ENCODE peak calls at places on chromosomes 7 and 10, in four cellular contexts. D is AG04449, H is right atrium auricular region, M is mammary epithelial cell. B is an unnamed sample.

GRCh38 chr7:100483101-100483727 is 513 bp upstream of the NYAP1 start:
- DNase-seq in D (no peak), H (no peak), M (no peak), B (no peak)

GRCh38 chr7:100964630-100965029 is 4.7 kb upstream of the MUC12 start:
- DNase-seq in H (no peak), M (no peak), D (no peak), B (no peak)

GRCh38 chr10:49163741-49164140 is 24.4 kb downstream of the TMEM273 start:
- DNase-seq in M (no peak), H (no peak), D (peak), B (no peak)

GRCh38 chr10:80104066-80104926 is 25.8 kb downstream of the TMEM254 start:
- DNase-seq in D (peak), H (peak), M (peak), B (peak)

GRCh38 chr7:123580406-123581161 is 21.0 kb upstream of the ASB15 start:
- DNase-seq in M (peak), H (no peak), D (peak), B (no peak)

GRCh38 chr10:100043796-100044195 is 34.0 kb upstream of the DNMBP start:
- DNase-seq in D (no peak), H (peak), M (peak), B (peak)

GRCh38 chr10:124578231-124579002 is 116.8 kb downstream of the LHPP start:
- DNase-seq in M (no peak), D (no peak), H (no peak), B (no peak)

GRCh38 chr10:79147796-79148451 is 79.2 kb downstream of the ZMIZ1 start:
- DNase-seq in M (no peak), D (no peak), H (no peak), B (no peak)

GRCh38 chr7:94874036-94874745 is 33.2 kb upstream of the PPP1R9A start:
- DNase-seq in D (no peak), M (no peak), H (no peak), B (no peak)

GRCh38 chr7:107614425-107614824 is 34.4 kb downstream of the BCAP29 start:
- DNase-seq in D (peak), H (no peak), M (peak), B (peak)

GRCh38 chr10:51250278-51250914 is 176.1 kb downstream of the PRKG1 start:
- DNase-seq in H (no peak), M (no peak), D (no peak), B (no peak)

GRCh38 chr10:51246156-51246555 is 171.9 kb downstream of the PRKG1 start:
- DNase-seq in H (no peak), D (no peak), M (no peak), B (no peak)

DNA sequence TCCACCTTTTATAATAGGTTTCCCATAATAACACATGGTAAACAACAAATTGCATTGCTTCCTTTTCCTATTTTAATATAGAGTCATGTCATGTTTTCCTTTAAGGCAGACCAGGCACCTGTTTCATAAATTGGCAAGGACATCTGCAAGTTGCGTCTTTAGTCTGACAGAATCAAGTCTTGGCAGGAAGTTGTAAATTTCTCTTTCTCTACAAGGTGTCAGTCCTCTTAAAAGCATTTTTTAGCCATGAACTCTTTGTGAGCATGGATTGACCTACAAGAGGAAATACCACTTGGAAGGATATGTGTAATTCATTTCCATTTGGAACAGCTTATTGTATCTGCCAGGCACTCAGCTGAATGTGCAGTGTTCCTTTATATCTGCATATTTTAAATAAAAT is 176.8 kb downstream of the PRKG1 start:
- DNase-seq in M (no peak), H (no peak), D (no peak), B (no peak)
- H3K4me3 ChIP-seq in M (no peak), H (no peak), D (no peak), B (no peak)

GRCh38 chr10:97445357-97445721 is 467 bp downstream of the EXOSC1 start:
- DNase-seq in M (no peak), H (no peak), D (no peak), B (no peak)

GRCh38 chr10:97450828-97451227 is 4.9 kb downstream of the ZDHHC16 start:
- DNase-seq in H (no peak), M (peak), D (no peak), B (no peak)

GRCh38 chr10:97444212-97444611 is 1.6 kb downstream of the EXOSC1 start:
- DNase-seq in H (no peak), M (no peak), D (no peak), B (no peak)

GRCh38 chr10:97442277-97442676 is 3.5 kb downstream of the EXOSC1 start:
- DNase-seq in M (peak), H (no peak), D (no peak), B (no peak)

GRCh38 chr10:97445722-97446639 is at the start of the genes EXOSC1 and ZDHHC16:
- DNase-seq in H (peak), D (peak), M (peak), B (peak)
- TF ChIP-seq CTCF in H (peak), D (no peak), M (no peak), B (no peak)

DNA sequence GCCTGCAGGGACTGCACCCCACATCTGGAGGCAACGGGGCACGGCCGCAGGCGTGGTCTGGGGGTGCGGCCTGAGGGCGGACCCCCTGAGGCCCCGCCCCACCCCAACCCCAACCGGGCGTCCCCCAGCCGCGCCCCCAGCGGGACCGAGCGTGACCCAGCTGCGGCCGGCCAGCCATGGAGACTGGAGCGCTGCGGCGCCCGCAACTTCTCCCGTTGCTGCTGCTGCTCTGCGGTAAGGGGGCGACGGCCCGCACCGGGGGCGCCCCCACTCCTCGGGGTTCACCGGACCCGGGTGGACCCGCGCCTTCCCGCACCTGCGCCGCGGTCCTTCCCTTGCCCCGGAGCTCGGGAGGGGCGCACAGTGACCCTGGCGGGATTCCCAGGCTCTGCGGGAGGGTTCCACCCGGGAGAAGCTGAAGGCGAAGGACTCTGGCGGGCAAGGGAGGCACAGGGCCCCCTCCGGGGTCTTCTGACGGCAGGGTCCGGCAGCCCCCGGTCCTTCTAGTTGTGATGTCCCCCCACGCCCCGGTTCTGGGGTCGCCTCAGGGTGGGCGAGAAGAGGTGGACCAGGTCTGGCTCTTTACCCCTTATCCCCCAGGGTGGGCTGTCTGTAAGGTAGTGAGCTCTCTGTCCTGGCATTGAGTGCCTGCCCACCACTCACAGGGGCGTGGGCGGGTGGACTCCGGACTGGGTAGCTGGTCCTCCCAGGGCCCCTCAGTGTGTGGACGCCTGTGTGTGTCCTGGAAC is at the start of gene RAMP3:
- DNase-seq in D (no peak), M (no peak), H (no peak), B (no peak)
- H3K4me3 ChIP-seq in D (no peak), M (no peak), H (peak), B (no peak)

GRCh38 chr10:117449636-117450035 is 74.4 kb upstream of the PDZD8 start:
- DNase-seq in M (no peak), D (no peak), H (no peak), B (no peak)
- TF ChIP-seq CTCF in M (no peak), D (peak), H (no peak), B (peak)

GRCh38 chr7:22147113-22147512 is 201.4 kb upstream of the CDCA7L start:
- DNase-seq in D (no peak), M (no peak), H (no peak), B (no peak)
- H3K4me3 ChIP-seq in D (peak), M (no peak), H (no peak), B (no peak)

GRCh38 chr7:4612237-4612636 is 69.9 kb upstream of the FOXK1 start:
- DNase-seq in H (no peak), D (no peak), M (no peak), B (no peak)

GRCh38 chr7:4607321-4607729 is 74.8 kb upstream of the FOXK1 start:
- DNase-seq in H (no peak), M (no peak), D (no peak), B (no peak)

GRCh38 chr7:4612939-4613841 is 68.9 kb upstream of the FOXK1 start:
- DNase-seq in H (peak), D (no peak), M (peak), B (no peak)

GRCh38 chr7:4613855-4614548 is 68.1 kb upstream of the FOXK1 start:
- DNase-seq in D (peak), H (no peak), M (peak), B (no peak)

DNA sequence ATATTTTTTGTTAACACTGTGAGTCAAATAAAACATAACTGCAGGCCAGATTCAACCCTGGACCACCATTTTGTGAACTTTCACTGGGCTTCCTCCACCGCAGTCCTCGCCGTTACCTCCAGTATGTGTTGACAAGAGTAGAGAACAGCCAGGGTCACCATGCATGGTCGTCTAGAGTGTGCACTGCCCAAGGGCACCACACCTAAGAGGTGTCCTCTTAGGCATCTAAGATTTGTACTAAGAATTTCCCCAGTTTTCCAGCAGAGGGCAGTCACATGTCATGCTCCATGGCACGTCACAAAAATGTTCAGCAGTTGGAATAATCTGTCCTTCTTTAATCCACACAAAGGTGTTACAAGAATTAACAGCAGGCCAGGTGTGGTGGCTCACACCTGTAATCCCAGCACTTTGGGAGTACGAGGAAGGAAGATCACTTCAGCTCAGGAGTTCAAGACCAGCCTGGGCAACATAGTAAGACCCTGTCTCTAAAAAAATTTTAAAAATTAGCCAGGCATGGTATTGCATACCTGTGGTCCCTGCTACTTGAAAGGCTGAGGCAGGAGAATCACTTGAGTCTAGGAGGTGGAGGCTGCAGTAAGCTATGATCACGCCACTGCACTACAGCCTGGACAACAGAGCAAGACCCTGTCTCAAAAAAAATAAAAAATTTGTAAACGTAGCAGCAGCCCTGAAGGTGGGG is 71.2 kb upstream of the FOXK1 start:
- DNase-seq in H (no peak), M (peak), D (no peak), B (no peak)
- TF ChIP-seq CTCF in H (peak), M (peak), D (peak), B (peak)

DNA sequence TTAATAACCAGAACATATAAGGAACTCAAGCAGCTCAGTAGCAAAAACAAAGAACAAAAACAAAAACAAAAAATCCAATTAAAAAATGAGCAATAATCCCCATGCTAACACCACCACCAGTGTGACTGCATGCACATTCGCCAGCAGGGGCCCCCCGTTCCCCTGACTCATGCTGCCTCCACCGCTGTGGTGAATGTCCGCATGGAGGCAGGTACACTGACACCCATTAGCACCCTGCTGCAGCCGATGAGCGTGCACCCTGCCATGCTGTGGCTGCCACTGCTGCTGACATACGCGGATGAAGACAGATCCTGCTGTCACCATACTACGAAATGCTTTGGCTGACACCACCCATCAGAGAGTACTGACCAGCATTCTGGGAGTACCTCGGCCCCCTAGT is 321.6 kb upstream of the LRRTM3 start:
- DNase-seq in M (no peak), H (no peak), D (no peak), B (no peak)
- H3K4me3 ChIP-seq in M (no peak), H (no peak), D (no peak), B (no peak)

DNA sequence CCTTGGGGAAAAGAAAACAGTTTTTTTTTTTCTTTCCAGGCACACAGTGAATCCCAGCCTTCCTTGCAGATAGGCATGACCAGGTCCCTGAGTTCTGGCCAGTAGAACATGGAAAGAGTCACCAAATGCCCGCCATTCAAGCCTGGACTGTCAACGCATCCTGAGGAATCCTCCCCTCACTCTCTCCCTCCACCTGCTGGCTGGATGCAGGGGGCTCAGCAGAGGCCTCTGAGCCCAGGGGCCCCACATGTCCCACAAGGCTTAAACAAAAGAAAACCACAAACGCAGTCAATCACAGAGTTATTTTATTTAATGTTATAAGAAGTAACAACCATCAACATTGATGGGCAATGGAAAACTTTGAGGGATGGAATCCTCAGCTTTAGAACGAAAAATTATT is 93.1 kb downstream of the JCAD start:
- DNase-seq in H (no peak), M (no peak), D (no peak), B (no peak)
- TF ChIP-seq CTCF in H (no peak), M (no peak), D (no peak), B (peak)

B was measured in HFF-Myc.